ENCODE peak calls at places on chromosomes 1 and 21, in four cellular contexts. R, I, C and V are unnamed samples.

GRCh38 chr1:160884579-160884978 is 401 bp downstream of the ITLN1 start:
- DNase-seq in R (no peak), I (no peak), C (no peak), V (no peak)

GRCh38 chr1:83910461-83910860 is 88.5 kb downstream of the TTLL7 start:
- DNase-seq in R (no peak), I (peak), C (no peak), V (no peak)

GRCh38 chr1:24898909-24899439 is 31.1 kb downstream of the RUNX3 start:
- DNase-seq in R (peak), I (no peak), C (peak), V (no peak)

GRCh38 chr1:183877321-183877720 is 72.4 kb downstream of the RGL1 start:
- DNase-seq in R (peak), I (peak), C (peak), V (no peak)

GRCh38 chr1:38005195-38006007 is at the start of gene FHL3:
- DNase-seq in R (no peak), I (peak), C (no peak), V (peak)

GRCh38 chr1:209585672-209586071 is 2.2 kb downstream of the CAMK1G start:
- DNase-seq in R (peak), I (peak), C (peak), V (peak)

GRCh38 chr1:13799502-13800283 is 99.7 kb downstream of the PRDM2 start:
- DNase-seq in R (no peak), I (no peak), C (no peak), V (no peak)

GRCh38 chr1:8155528-8156186 is 129.5 kb upstream of the ERRFI1 start:
- DNase-seq in R (no peak), I (peak), C (no peak), V (no peak)

GRCh38 chr21:45786660-45787059 is 143.1 kb downstream of the PCBP3 start:
- DNase-seq in R (no peak), I (no peak), C (no peak), V (no peak)

GRCh38 chr1:181033128-181033798 is 520 bp upstream of the MR1 start:
- DNase-seq in R (no peak), I (peak), C (peak), V (no peak)

GRCh38 chr1:160189649-160190625 is at the start of gene CASQ1:
- DNase-seq in R (no peak), I (peak), C (peak), V (no peak)

GRCh38 chr1:63327417-63328139 is 5.2 kb downstream of the FOXD3 start:
- DNase-seq in R (peak), I (peak), C (peak), V (peak)

GRCh38 chr1:63509718-63510117 is 13.3 kb downstream of the ITGB3BP start:
- DNase-seq in R (no peak), I (no peak), C (no peak), V (no peak)

GRCh38 chr1:241813768-241814270 is 34.2 kb upstream of the EXO1 start:
- DNase-seq in R (no peak), I (no peak), C (no peak), V (no peak)

GRCh38 chr1:72435025-72435424 is 152.7 kb upstream of the NEGR1 start:
- DNase-seq in R (no peak), I (no peak), C (no peak), V (no peak)

GRCh38 chr1:248837045-248837793 is 805 bp upstream of the ZNF672 start:
- DNase-seq in R (no peak), I (no peak), C (peak), V (no peak)

GRCh38 chr1:12574757-12575139 is 43.3 kb downstream of the DHRS3 start:
- DNase-seq in R (no peak), I (no peak), C (no peak), V (no peak)

GRCh38 chr1:241706967-241707366 is 54.9 kb downstream of the WDR64 start:
- DNase-seq in R (no peak), I (no peak), C (no peak), V (no peak)

DNA sequence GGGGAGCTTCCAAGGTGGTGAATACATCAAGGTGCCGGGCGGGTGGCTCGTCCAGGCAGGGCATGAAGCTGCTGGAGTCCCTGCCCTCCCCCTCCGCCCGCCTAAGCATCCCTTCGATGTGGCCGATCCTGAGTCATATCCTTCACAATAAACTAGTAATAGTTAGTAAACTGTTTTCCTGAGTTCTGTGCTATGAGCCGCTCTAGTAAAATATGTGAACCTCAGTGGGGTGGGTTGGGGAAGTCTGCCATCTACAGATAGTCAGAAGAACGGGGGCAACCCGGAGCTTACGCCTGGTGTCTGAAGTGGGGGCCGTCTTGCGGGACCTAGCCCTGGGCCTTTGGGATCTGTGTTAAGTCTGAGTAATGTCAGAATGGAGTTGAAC is 21.6 kb downstream of the C2CD2 start:
- DNase-seq in R (no peak), I (peak), C (peak), V (no peak)
- TF ChIP-seq CTCF in R (no peak), I (peak), C (no peak), V (no peak)

GRCh38 chr1:155002479-155003226 is at the start of gene ZBTB7B:
- DNase-seq in R (no peak), I (peak), C (peak), V (peak)

GRCh38 chr1:155003227-155003765 is 694 bp downstream of the ZBTB7B start:
- DNase-seq in R (no peak), I (peak), C (no peak), V (peak)

GRCh38 chr1:155000725-155001437 is 1.7 kb upstream of the ZBTB7B start:
- DNase-seq in R (peak), I (peak), C (peak), V (peak)

GRCh38 chr1:155001438-155001687 is 1.2 kb upstream of the ZBTB7B start:
- DNase-seq in R (no peak), I (no peak), C (no peak), V (no peak)

DNA sequence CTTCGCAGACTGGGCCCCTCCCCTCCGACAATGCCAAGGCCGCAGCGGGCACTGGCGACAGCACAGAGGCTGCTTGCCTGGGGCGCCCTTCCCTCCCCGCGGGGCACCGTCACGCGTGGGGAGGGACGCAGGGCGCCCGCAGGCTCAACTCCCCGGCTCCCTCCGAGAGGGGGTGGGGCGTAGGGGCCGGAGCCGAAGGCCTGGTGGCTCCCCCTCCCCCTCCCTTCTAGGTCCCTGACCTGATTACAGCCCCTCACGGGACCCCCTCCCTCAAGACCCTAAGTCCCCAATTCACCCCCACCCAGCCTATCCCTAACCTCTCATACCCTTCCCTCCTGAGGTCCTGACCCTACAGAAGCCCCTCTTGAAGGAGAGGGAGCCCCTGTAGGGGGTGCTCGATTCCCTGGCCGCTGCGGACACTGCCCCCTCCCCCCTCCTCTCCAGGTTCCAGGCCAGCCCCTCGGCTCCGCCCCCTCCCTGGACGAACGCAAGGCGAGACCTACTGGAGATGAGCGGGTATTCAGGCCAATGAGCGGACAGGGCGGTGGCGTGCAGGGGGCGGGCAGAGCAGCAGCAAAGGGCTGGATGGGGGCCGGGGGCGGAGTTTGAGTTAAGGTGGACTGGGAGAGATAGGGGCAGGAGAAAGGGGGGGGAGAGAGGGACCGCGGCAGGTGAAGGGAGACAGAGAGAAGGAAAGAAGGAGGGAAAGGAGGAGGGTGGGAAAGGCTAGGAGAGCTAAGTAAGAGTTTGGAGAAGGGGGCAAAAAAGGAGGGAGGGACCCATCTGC is 721 bp upstream of the ZBTB7B start:
- DNase-seq in R (peak), I (peak), C (peak), V (peak)
- TF ChIP-seq CTCF in R (peak), I (peak), C (peak), V (no peak)

DNA sequence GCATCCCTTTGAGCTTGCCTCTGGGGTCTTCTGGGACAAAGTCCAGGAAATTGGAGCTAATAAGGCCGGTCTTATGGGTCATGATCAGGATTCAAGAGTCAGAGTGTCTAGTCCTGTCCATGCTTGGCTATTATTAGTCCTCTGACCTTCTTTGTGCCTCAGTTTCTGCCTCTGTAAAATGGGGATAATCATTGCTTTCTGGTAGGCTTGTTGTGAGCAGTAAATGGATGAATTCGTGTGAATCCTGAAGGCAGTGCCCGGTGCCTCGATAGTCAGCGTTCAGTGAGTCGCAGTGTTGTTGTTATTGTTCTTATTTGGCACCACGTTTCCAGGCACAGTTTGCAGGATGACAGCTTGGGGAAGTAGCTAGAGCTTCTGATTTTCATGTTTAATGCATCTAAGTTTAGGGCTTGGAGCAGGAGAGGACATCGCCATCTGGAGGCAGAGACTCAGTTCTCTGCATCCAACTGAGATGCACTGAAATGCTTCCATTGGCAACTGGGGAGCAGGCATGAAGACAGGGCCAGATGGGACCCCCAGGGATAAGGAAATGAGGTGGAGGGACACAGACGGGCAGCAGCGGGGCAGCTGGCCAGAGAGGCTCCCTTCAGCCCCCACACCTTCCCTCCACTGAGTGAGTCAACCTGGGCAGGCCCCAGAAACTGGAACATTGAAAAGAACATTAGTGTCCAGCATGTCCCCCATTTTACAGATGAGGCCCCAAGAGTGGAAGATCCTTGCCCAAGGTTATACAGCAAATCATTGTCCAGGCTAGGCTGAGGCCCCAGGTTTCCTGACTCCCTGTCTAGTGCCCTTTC is 160.3 kb downstream of the PTPRU start:
- DNase-seq in R (peak), I (peak), C (no peak), V (no peak)
- TF ChIP-seq CTCF in R (no peak), I (peak), C (no peak), V (no peak)

GRCh38 chr1:152497273-152497672 is 13.3 kb upstream of the LCE5A start:
- DNase-seq in R (no peak), I (peak), C (no peak), V (no peak)

DNA sequence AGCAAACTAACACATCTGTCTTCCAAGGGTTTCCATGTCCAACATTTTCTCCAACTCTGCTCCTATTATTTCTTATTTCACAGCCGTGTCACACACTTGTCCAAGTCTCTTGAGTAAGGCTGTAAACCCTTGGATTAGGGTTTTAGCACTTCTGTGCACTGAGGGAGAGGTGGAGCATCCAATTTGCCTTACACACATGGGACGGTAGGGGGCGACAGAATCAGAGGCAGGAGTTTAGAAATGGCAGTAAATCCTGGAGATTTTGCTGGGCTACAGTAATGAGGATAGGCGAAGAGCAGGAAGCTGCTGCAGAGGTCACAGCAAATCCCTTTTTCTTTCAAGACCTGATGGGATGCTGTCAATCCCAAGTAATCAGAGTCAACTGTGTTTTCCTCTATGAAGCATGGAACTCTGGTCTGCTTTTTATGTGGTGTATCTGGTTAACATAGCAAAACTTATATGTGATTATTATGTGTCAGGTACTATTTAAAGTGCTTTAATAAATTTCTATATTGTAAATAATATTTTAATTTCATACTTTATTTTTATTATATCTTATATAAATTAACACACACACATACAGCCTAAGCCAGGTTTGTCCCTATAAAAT is 15.4 kb upstream of the LCE5A start:
- DNase-seq in R (no peak), I (peak), C (no peak), V (no peak)
- TF ChIP-seq CTCF in R (no peak), I (peak), C (no peak), V (no peak)

GRCh38 chr1:220881918-220882891 is 3.0 kb downstream of the HLX start:
- DNase-seq in R (no peak), I (peak), C (no peak), V (peak)
- TF ChIP-seq CTCF in R (no peak), I (peak), C (no peak), V (peak)

DNA sequence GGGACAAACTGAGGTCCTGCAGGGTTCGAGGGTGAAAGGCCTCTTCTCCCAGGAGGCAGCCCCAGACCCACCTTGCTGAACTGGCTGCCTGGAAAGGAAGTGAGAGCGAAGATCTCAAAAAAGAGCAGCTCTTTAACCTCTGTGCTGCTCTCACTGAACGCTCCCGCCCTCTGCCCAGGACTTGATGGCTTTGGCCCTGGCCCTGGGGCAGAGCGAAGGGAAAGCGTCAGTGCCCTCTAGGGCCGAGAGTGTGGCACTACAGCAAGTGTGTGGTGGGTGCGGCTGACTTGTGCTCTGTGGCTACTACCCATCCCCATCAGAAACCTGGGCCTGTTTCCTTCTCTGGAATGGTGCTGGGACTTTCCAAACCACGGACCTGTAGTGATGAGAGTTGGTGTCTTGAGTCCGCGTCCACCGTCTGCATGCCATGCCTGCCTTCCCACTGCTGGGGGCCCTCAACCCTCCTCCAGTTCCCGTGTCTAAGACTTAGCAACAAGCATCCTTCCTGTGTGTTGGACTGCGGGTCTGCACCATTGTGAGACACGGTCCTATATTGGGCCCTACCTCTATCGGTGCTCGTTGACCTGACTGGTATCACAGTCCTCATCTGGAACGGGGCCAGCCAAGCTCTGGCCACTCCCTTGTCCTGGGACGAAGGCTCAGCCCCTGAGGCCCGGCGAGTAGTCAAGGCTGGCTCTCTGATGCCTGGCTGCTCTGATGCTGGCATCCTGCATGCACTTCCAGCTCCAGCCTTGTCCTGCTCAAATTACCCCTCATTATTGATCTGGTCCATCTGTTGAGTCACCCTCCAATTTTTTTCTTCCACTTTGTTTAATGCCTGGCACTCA is 180.3 kb downstream of the DISC1 start:
- DNase-seq in R (peak), I (peak), C (peak), V (peak)
- TF ChIP-seq CTCF in R (peak), I (peak), C (peak), V (peak)